ENCODE peak calls at places on chromosomes 5 and 9, in nine cellular contexts. K is prostate gland, F is BE2C, P is A549, V is endodermal cell, S is choroid plexus epithelial cell, L is cardiac fibroblast, J is MM.1S, G is kidney epithelial cell. W is an unnamed sample.
A peak's percentile ranks its signal among the peaks of the same experiment; 100 is the strongest.

GRCh38 chr5:172383231-172383802 is 71.0 kb downstream of the SH3PXD2B start:
- DNase-seq in P (peak; percentile 66), K (peak; percentile 76), G (peak; percentile 10), L (peak; percentile 80), V (no peak), J (no peak), F (no peak), S (peak; percentile 51), W (no peak)

GRCh38 chr5:169107316-169107715 is 193.6 kb downstream of the SLIT3 start:
- DNase-seq in F (no peak), J (no peak), K (no peak), G (no peak), P (no peak), L (no peak), S (peak; percentile 4), V (no peak), W (no peak)

GRCh38 chr9:37995348-37995737 is 73.7 kb downstream of the SHB start:
- DNase-seq in F (no peak), G (no peak), L (no peak), P (no peak), S (peak; percentile 26), V (no peak), K (no peak), J (no peak), W (no peak)

GRCh38 chr9:114988962-114989599 is 58.7 kb upstream of the TNFSF8 start:
- DNase-seq in V (no peak), J (no peak), F (no peak), K (no peak), G (no peak), S (peak; percentile 5), P (no peak), L (peak; percentile 39), W (no peak)

GRCh38 chr5:35183243-35183955 is 46.9 kb downstream of the PRLR start:
- DNase-seq in G (no peak), L (peak; percentile 79), K (no peak), P (peak; percentile 6), V (peak; percentile 90), F (peak; percentile 13), S (peak; percentile 75), J (peak; percentile 15), W (no peak)

GRCh38 chr5:82748688-82749091 is 328.5 kb downstream of the TMEM167A start:
- DNase-seq in S (peak; percentile 53), L (peak; percentile 47), G (no peak), F (no peak), V (no peak), P (no peak), J (no peak), K (no peak), W (no peak)

GRCh38 chr9:87751423-87751822 is 25.5 kb downstream of the CTSL start:
- DNase-seq in P (no peak), S (no peak), G (no peak), J (no peak), V (no peak), L (no peak), F (no peak), K (no peak), W (no peak)

GRCh38 chr9:116543731-116544400 is 143.2 kb upstream of the TRIM32 start:
- DNase-seq in G (no peak), V (no peak), P (no peak), F (no peak), J (no peak), K (no peak), L (peak; percentile 93), S (peak; percentile 84), W (peak; percentile 40)

GRCh38 chr5:153953411-153953810 is 85.3 kb downstream of the FAM114A2 start:
- DNase-seq in J (no peak), P (no peak), K (no peak), S (no peak), G (no peak), V (no peak), L (no peak), F (no peak), W (no peak)

GRCh38 chr9:34522971-34523797 is at the start of gene ENHO:
- DNase-seq in J (peak; percentile 90), F (peak; percentile 95), P (peak; percentile 94), L (peak; percentile 82), G (peak; percentile 26), K (peak; percentile 84), S (peak; percentile 87), V (peak; percentile 98), W (peak; percentile 4)

GRCh38 chr9:16238730-16239129 is 631.7 kb downstream of the BNC2 start:
- DNase-seq in K (no peak), S (no peak), F (no peak), J (no peak), L (peak; percentile 35), G (no peak), P (no peak), V (no peak), W (no peak)

GRCh38 chr5:82422001-82422740 is 144.0 kb upstream of the RPS23 start:
- DNase-seq in G (no peak), K (no peak), P (no peak), L (no peak), S (no peak), J (no peak), F (no peak), V (no peak), W (no peak)

GRCh38 chr5:176611435-176611834 is 1.5 kb upstream of the GPRIN1 start:
- DNase-seq in J (peak; percentile 68), F (no peak), S (peak; percentile 93), V (peak; percentile 93), G (peak; percentile 50), P (no peak), L (peak; percentile 92), K (peak; percentile 54), W (peak; percentile 44)

GRCh38 chr5:94471496-94471895 is 146.9 kb downstream of the KIAA0825 start:
- DNase-seq in J (no peak), L (no peak), F (peak; percentile 24), K (no peak), G (no peak), V (no peak), S (peak; percentile 20), P (no peak), W (no peak)

GRCh38 chr5:51148437-51148836 is 234.8 kb upstream of the ISL1 start:
- DNase-seq in K (no peak), L (no peak), P (no peak), S (no peak), G (no peak), V (no peak), J (no peak), F (no peak), W (no peak)

GRCh38 chr5:123670981-123671557 is 159.1 kb downstream of the CSNK1G3 start:
- DNase-seq in P (peak; percentile 8), V (peak; percentile 73), J (peak; percentile 59), F (peak; percentile 54), L (peak; percentile 67), G (no peak), S (peak; percentile 67), K (peak; percentile 25), W (no peak)

GRCh38 chr5:176552332-176552731 is 3.2 kb downstream of the CDHR2 start:
- DNase-seq in F (no peak), V (no peak), P (no peak), L (no peak), G (no peak), S (no peak), J (no peak), K (no peak), W (no peak)

GRCh38 chr9:306907-307306 is 92.2 kb downstream of the DOCK8 start:
- DNase-seq in K (no peak), G (no peak), P (no peak), J (peak; percentile 37), V (peak; percentile 71), L (no peak), F (no peak), S (no peak), W (no peak)

GRCh38 chr9:129968690-129969485 is 74.1 kb downstream of the FNBP1 start:
- DNase-seq in K (no peak), L (peak; percentile 84), G (peak; percentile 35), P (no peak), J (no peak), S (peak; percentile 78), F (no peak), V (no peak), W (peak; percentile 65)

GRCh38 chr9:111108946-111109345 is 70.7 kb upstream of the LPAR1 start:
- DNase-seq in L (peak; percentile 83), V (no peak), F (no peak), K (no peak), P (no peak), G (no peak), S (peak; percentile 89), J (no peak), W (peak; percentile 41)

GRCh38 chr5:145811834-145812625 is 23.1 kb downstream of the PRELID2 start:
- DNase-seq in P (no peak), S (peak; percentile 84), F (no peak), K (no peak), G (no peak), L (peak; percentile 81), V (no peak), J (no peak), W (no peak)
- TF ChIP-seq CTCF in P (peak; percentile 59), S (peak; percentile 58), F (peak; percentile 17), K (no peak), G (peak; percentile 11), L (peak; percentile 32), V (peak; percentile 72), J (no peak), W (peak; percentile 25)

DNA sequence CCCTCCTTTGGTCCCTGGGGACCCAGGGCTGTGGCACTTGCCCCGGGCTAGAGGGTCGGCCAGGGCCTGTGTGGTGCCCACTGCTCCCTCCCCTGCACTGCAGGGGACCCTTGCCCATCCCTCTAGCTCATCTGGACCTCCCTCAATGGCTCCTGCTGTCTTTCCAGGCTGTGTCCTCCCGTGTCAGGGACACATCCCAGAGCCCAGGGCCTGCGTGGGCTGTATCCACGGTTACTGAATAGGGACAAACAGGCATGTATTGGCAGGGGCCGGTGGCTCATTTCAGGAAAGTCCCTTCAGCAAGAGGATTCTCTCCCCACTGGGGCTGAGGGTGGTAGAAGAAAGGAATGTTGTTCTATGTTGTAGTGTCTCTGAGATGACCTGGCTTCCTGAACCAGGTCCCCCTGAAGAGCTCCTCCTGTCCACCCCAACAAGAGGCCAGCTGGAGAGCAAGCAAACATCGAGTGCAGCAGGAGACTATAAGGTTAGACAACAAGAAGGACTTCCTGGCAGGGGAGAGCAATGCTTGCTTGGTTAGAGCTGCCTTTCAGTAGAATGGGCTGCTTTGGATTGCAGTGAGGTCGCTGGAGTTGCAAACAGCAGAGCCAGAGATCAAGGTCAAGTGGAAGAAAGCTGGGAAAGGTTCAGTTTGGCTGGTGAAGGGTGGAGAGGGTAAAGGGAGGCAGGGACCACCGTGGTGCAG is 1.0 kb upstream of the CRB2 start:
- DNase-seq in S (no peak), F (no peak), P (no peak), G (no peak), J (no peak), K (no peak), L (no peak), V (peak; percentile 56), W (no peak)
- H3K4me3 ChIP-seq in S (no peak overlapping the region), F (no peak overlapping the region), P (no peak overlapping the region), G (no peak overlapping the region), J (no peak overlapping the region), K (no peak overlapping the region), L (no peak overlapping the region), V (no peak overlapping the region), W (no peak overlapping the region)

GRCh38 chr5:179870403-179870903 is 11.8 kb upstream of the MRNIP start:
- DNase-seq in V (peak; percentile 88), K (no peak), F (peak; percentile 60), G (no peak), L (peak; percentile 41), S (peak; percentile 72), J (no peak), P (peak; percentile 56), W (no peak)
- TF ChIP-seq CTCF in V (peak; percentile 76), K (peak; percentile 50), F (peak; percentile 34), G (no peak), L (peak; percentile 37), S (peak; percentile 65), J (no peak), P (peak; percentile 30), W (peak; percentile 41)

GRCh38 chr9:92534199-92535159 is 1.3 kb downstream of the ECM2 start:
- DNase-seq in S (peak; percentile 26), J (peak; percentile 63), P (no peak), F (no peak), K (no peak), G (no peak), V (no peak), L (peak; percentile 13), W (no peak)
- H3K4me3 ChIP-seq in S (peak overlapping the region; percentile 44), J (peak overlapping the region; percentile 55), P (no peak overlapping the region), F (no peak overlapping the region), K (no peak overlapping the region), G (no peak overlapping the region), V (no peak overlapping the region), L (no peak overlapping the region), W (no peak overlapping the region)

W was measured in AG04449.